ENCODE peak calls at places on chromosomes 6 and 20, in five cellular contexts. R is H1, K is K562, Z is fibroblast of lung, F is HCT116. L is an unnamed sample. For H3K9me3, the result is how much of the 10 kb centered on the place peaks cover.

GRCh38 chr6:125258651-125259353 is 43.0 kb downstream of the HDDC2 start:
- DNase-seq in R (no peak), K (no peak), Z (peak), F (no peak), L (no peak)

GRCh38 chr6:29887330-29887818 is 55.0 kb upstream of the HLA-A start:
- DNase-seq in R (peak), K (no peak), Z (peak), F (peak), L (no peak)

GRCh38 chr20:53057579-53057978 is 85.4 kb downstream of the TSHZ2 start:
- DNase-seq in R (no peak), K (no peak), Z (no peak), F (no peak), L (no peak)

GRCh38 chr20:33979094-33979493 is 14.6 kb upstream of the RALY start:
- DNase-seq in R (no peak), K (no peak), Z (no peak), F (no peak), L (no peak)

GRCh38 chr6:155628315-155628714 is 172.7 kb upstream of the NOX3 start:
- DNase-seq in R (no peak), K (no peak), Z (no peak), F (no peak), L (no peak)

GRCh38 chr6:138555294-138555988 is 56.1 kb upstream of the NHSL1 start:
- DNase-seq in R (no peak), K (no peak), Z (peak), F (no peak), L (no peak)

GRCh38 chr6:35019171-35019570 is 122.0 kb downstream of the TCP11 start:
- DNase-seq in R (no peak), K (no peak), Z (no peak), F (no peak), L (no peak)

GRCh38 chr6:130018292-130018829 is at the start of gene L3MBTL3:
- DNase-seq in R (peak), K (peak), Z (peak), F (peak), L (peak)

GRCh38 chr6:169950558-169950957 is 199.1 kb downstream of the ERMARD start:
- DNase-seq in R (no peak), K (no peak), Z (no peak), F (peak), L (peak)

GRCh38 chr6:148747493-148748160 is 797 bp downstream of the UST start:
- DNase-seq in R (peak), K (no peak), Z (peak), F (no peak), L (peak)

GRCh38 chr6:151325075-151326050 is 66.0 kb downstream of the ZBTB2 start:
- DNase-seq in R (no peak), K (no peak), Z (peak), F (peak), L (peak)

GRCh38 chr6:64838726-64839125 is 868.3 kb downstream of the EYS start:
- DNase-seq in R (no peak), K (no peak), Z (no peak), F (no peak), L (no peak)

GRCh38 chr6:147765541-147765940 is 257.1 kb downstream of the SAMD5 start:
- DNase-seq in R (no peak), K (no peak), Z (peak), F (no peak), L (no peak)

GRCh38 chr20:9515761-9516657 is 1.6 kb downstream of the LAMP5 start:
- DNase-seq in R (peak), K (no peak), Z (peak), F (peak), L (no peak)

GRCh38 chr6:94052754-94053153 is 633.4 kb upstream of the EPHA7 start:
- DNase-seq in R (no peak), K (no peak), Z (no peak), F (no peak), L (peak)

GRCh38 chr6:25652007-25652515 is at the start of gene SCGN:
- DNase-seq in R (peak), K (peak), Z (peak), F (no peak), L (peak)

GRCh38 chr6:109165392-109165964 is 70.2 kb downstream of the CEP57L1 start:
- DNase-seq in R (no peak), K (no peak), Z (peak), F (no peak), L (no peak)

GRCh38 chr6:24900917-24901697 is 34.7 kb downstream of the RIPOR2 start:
- DNase-seq in R (no peak), K (no peak), Z (no peak), F (no peak), L (no peak)

GRCh38 chr20:38703526-38703925 is 20.8 kb upstream of the SLC32A1 start:
- DNase-seq in R (no peak), K (no peak), Z (no peak), F (no peak), L (no peak)

GRCh38 chr6:153101461-153101860 is 29.6 kb downstream of the RGS17 start:
- DNase-seq in R (no peak), K (no peak), Z (no peak), F (no peak), L (no peak)

GRCh38 chr6:33578588-33579011 is 1.5 kb downstream of the BAK1 start:
- DNase-seq in R (no peak), K (peak), Z (no peak), F (no peak), L (no peak)

GRCh38 chr20:64109831-64110391 is 2.5 kb upstream of the NPBWR2 start:
- DNase-seq in R (peak), K (no peak), Z (no peak), F (no peak), L (no peak)

GRCh38 chr20:37202267-37202943 is 23.1 kb upstream of the MROH8 start:
- DNase-seq in R (no peak), K (peak), Z (peak), F (peak), L (peak)

GRCh38 chr20:46709459-46710148 is at the start of gene SLC2A10:
- DNase-seq in R (peak), K (peak), Z (peak), F (no peak), L (no peak)

GRCh38 chr20:20364016-20364746 is 3.7 kb upstream of the INSM1 start:
- DNase-seq in R (peak), K (no peak), Z (no peak), F (no peak), L (peak)

GRCh38 chr20:20364747-20365558 is 3.0 kb upstream of the INSM1 start:
- DNase-seq in R (peak), K (no peak), Z (no peak), F (no peak), L (no peak)

GRCh38 chr20:20362774-20363435 is 5.0 kb upstream of the INSM1 start:
- DNase-seq in R (peak), K (no peak), Z (no peak), F (no peak), L (peak)

GRCh38 chr20:20365593-20365992 is 2.3 kb upstream of the INSM1 start:
- DNase-seq in R (no peak), K (peak), Z (no peak), F (no peak), L (no peak)

GRCh38 chr20:20363449-20364015 is 4.4 kb upstream of the INSM1 start:
- DNase-seq in R (peak), K (no peak), Z (no peak), F (no peak), L (no peak)
- TF ChIP-seq EZH2 in R (no peak), K (no peak), Z (peak), F (no peak), L (no peak)

GRCh38 chr6:141141870-141142269 is 990.9 kb upstream of the GJE1 start:
- DNase-seq in R (no peak), K (no peak), Z (no peak), F (no peak), L (no peak)
- H3K9me3 ChIP-seq in R (under half), K (under half), Z (under half), F (under half), L (under half)

GRCh38 chr6:99589290-99589672 is 17.4 kb upstream of the PRDM13 start:
- DNase-seq in R (peak), K (no peak), Z (peak), F (no peak), L (no peak)

GRCh38 chr6:99589907-99590493 is 16.6 kb upstream of the PRDM13 start:
- DNase-seq in R (no peak), K (no peak), Z (no peak), F (no peak), L (no peak)

GRCh38 chr6:99590728-99591672 is 15.6 kb upstream of the PRDM13 start:
- DNase-seq in R (peak), K (no peak), Z (no peak), F (no peak), L (no peak)

GRCh38 chr6:99587792-99588191 is 18.8 kb upstream of the PRDM13 start:
- DNase-seq in R (no peak), K (no peak), Z (no peak), F (no peak), L (no peak)

GRCh38 chr6:99588618-99589289 is 17.9 kb upstream of the PRDM13 start:
- DNase-seq in R (peak), K (no peak), Z (peak), F (no peak), L (peak)
- TF ChIP-seq EZH2 in R (peak), K (no peak), Z (no peak), F (no peak), L (no peak)

GRCh38 chr6:313917-314316 is 21.6 kb downstream of the DUSP22 start:
- DNase-seq in R (no peak), K (no peak), Z (no peak), F (no peak), L (no peak)

GRCh38 chr6:317068-317451 is 24.8 kb downstream of the DUSP22 start:
- DNase-seq in R (no peak), K (no peak), Z (no peak), F (no peak), L (no peak)

GRCh38 chr6:316753-317038 is 24.4 kb downstream of the DUSP22 start:
- DNase-seq in R (no peak), K (no peak), Z (no peak), F (no peak), L (no peak)

GRCh38 chr6:315921-316752 is 23.9 kb downstream of the DUSP22 start:
- DNase-seq in R (no peak), K (no peak), Z (no peak), F (no peak), L (no peak)

DNA sequence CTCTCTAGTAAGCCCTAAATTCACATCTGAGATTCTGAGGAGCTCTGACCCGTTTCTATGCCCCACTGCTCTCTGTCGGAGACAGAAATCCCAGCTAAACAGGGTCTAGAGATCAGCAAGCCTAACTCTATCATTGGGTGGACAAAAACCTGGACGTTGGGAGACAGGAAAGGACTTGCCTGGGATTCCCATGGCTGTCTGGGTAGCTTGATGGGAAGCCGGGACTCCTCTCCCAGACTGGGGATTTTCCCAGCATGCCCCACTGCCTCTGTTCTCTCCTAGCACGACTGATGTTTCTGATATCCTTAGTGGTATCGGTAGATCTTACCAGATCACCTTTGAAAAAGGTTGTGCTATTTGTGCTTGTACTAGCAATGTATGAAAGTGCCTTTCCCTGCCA is 22.9 kb downstream of the DUSP22 start:
- DNase-seq in R (no peak), K (no peak), Z (no peak), F (no peak), L (no peak)
- H3K9me3 ChIP-seq in R (half or more), K (under half), Z (under half), F (under half), L (under half)

GRCh38 chr6:37039958-37040357 is 34.5 kb downstream of the FGD2 start:
- DNase-seq in R (no peak), K (no peak), Z (no peak), F (no peak), L (no peak)
- TF ChIP-seq EZH2 in R (no peak), K (no peak), Z (no peak), F (no peak), L (no peak)

GRCh38 chr6:145506554-145506953 is 228.8 kb downstream of the EPM2A start:
- DNase-seq in R (no peak), K (no peak), Z (peak), F (no peak), L (no peak)

GRCh38 chr6:145502417-145502816 is 232.9 kb downstream of the EPM2A start:
- DNase-seq in R (no peak), K (peak), Z (no peak), F (no peak), L (peak)

GRCh38 chr6:145508107-145508506 is 227.2 kb downstream of the EPM2A start:
- DNase-seq in R (peak), K (no peak), Z (no peak), F (no peak), L (peak)

DNA sequence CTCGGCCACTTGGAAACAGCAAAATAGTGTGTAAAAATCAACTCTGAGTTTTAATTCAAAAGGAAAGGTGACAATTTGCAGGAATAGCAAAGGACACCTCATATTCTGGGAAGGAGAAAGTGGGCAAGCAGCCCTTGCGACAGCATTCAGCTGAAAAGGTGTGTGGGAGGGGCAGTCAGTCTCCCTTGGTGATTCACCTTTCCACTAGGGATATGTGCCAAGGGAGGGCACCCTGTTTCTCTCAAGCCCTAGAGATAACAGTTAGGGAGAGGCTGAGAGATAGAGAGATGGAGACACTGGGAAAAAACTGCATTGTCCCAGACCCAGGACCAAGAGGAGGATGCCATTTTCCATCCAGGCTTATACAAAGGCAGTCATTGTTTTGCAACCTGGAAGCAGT is 228.1 kb downstream of the EPM2A start:
- DNase-seq in R (no peak), K (no peak), Z (no peak), F (no peak), L (no peak)
- H3K9me3 ChIP-seq in R (under half), K (under half), Z (under half), F (under half), L (under half)

GRCh38 chr6:85450578-85450884 is 648 bp downstream of the NT5E start:
- DNase-seq in R (no peak), K (no peak), Z (peak), F (no peak), L (no peak)
- TF ChIP-seq EZH2 in R (peak), K (no peak), Z (no peak), F (no peak), L (no peak)

GRCh38 chr20:49615401-49616153 is 47.6 kb upstream of the PTGIS start:
- DNase-seq in R (no peak), K (no peak), Z (no peak), F (no peak), L (no peak)
- H3K9me3 ChIP-seq in R (under half), K (under half), Z (under half), F (under half), L (under half)

L was measured in A673.